ENCODE peak calls at places on chromosomes 11 and 22, in eight cellular contexts. K, O, C, J, T, S, H and R are unnamed samples.
A peak's percentile ranks its signal among the peaks of the same experiment; 100 is the strongest.

GRCh38 chr22:30922151-30922611 is 46.4 kb downstream of the MORC2 start:
- DNase-seq in K (no peak), O (no peak), C (peak; percentile 53), J (peak; percentile 68), T (peak; percentile 69), S (peak; percentile 37), H (peak; percentile 10), R (peak; percentile 86)

GRCh38 chr22:17164392-17165024 is 5.4 kb upstream of the HDHD5 start:
- DNase-seq in K (peak; percentile 37), O (no peak), C (no peak), J (no peak), T (no peak), S (no peak), H (no peak), R (no peak)

GRCh38 chr22:38284042-38284402 is 11.2 kb upstream of the TMEM184B start:
- DNase-seq in K (no peak), O (peak; percentile 70), C (no peak), J (peak; percentile 99), T (peak; percentile 95), S (no peak), H (peak; percentile 94), R (no peak)

GRCh38 chr11:126146454-126147192 is 64.8 kb downstream of the RPUSD4 start:
- DNase-seq in K (no peak), O (no peak), C (no peak), J (no peak), T (no peak), S (no peak), H (no peak), R (no peak)

GRCh38 chr11:16917941-16918340 is 96.3 kb downstream of the PLEKHA7 start:
- DNase-seq in K (no peak), O (no peak), C (no peak), J (no peak), T (no peak), S (no peak), H (no peak), R (no peak)

GRCh38 chr11:104968856-104969776 is 742 bp upstream of the CASP4 start:
- DNase-seq in K (no peak), O (peak; percentile 11), C (no peak), J (peak; percentile 46), T (peak; percentile 42), S (no peak), H (no peak), R (no peak)

GRCh38 chr11:45507916-45508315 is 157.5 kb downstream of the CHST1 start:
- DNase-seq in K (no peak), O (no peak), C (no peak), J (no peak), T (no peak), S (no peak), H (no peak), R (no peak)

GRCh38 chr11:67731583-67731982 is 57.2 kb upstream of the ALDH3B2 start:
- DNase-seq in K (no peak), O (no peak), C (no peak), J (no peak), T (no peak), S (no peak), H (no peak), R (no peak)

GRCh38 chr11:124551987-124552386 is 8.5 kb upstream of the OR8B12 start:
- DNase-seq in K (no peak), O (no peak), C (no peak), J (no peak), T (peak; percentile 6), S (no peak), H (no peak), R (no peak)

GRCh38 chr11:124556828-124557227 is 13.0 kb upstream of the OR8A1 start:
- DNase-seq in K (no peak), O (no peak), C (no peak), J (no peak), T (no peak), S (no peak), H (no peak), R (no peak)

DNA sequence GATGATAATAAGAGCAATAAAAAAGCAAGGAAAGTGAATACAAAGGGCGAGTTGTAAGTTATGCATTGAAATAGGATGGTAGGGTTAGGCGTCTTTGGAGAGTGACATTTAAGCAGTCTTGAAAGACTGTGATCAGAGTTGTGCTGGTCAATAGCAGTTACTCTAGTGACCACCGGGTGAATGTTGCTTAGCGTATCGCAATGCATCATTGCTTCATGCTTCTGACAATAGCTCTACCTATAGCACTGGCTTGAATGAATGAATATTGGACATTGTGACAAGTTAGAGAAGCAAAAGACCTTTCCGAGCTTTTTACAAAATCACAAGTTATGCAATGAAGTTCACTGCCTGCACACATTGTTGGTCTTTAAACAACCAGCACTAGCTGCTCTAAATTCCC is 7.7 kb upstream of the OR8B12 start:
- DNase-seq in K (no peak), O (no peak), C (no peak), J (no peak), T (no peak), S (no peak), H (no peak), R (no peak)
- TF ChIP-seq CTCF in K (peak; percentile 11), O (no peak), C (no peak), J (no peak), T (no peak), S (no peak), H (no peak), R (no peak)

GRCh38 chr11:86052697-86053641 is 15.9 kb downstream of the PICALM start:
- DNase-seq in K (no peak), O (no peak), C (no peak), J (no peak), T (no peak), S (no peak), H (no peak), R (no peak)

GRCh38 chr11:86047275-86047991 is 21.5 kb downstream of the PICALM start:
- DNase-seq in K (no peak), O (no peak), C (no peak), J (peak; percentile 58), T (peak; percentile 73), S (peak; percentile 52), H (no peak), R (no peak)

GRCh38 chr11:86046111-86046510 is 22.8 kb downstream of the PICALM start:
- DNase-seq in K (no peak), O (no peak), C (no peak), J (no peak), T (no peak), S (no peak), H (no peak), R (no peak)

GRCh38 chr11:86050310-86050709 is 18.6 kb downstream of the PICALM start:
- DNase-seq in K (no peak), O (no peak), C (no peak), J (no peak), T (no peak), S (no peak), H (no peak), R (no peak)
- H3K4me3 ChIP-seq in K (no peak overlapping the region), O (no peak overlapping the region), C (no peak overlapping the region), J (no peak overlapping the region), T (no peak overlapping the region), S (no peak overlapping the region), H (no peak overlapping the region), R (no peak overlapping the region)

GRCh38 chr11:111624602-111625001 is 22.4 kb downstream of the SIK2 start:
- DNase-seq in K (no peak), O (peak; percentile 24), C (no peak), J (peak; percentile 95), T (peak; percentile 63), S (no peak), H (no peak), R (no peak)

GRCh38 chr11:111627591-111627990 is 25.3 kb downstream of the SIK2 start:
- DNase-seq in K (no peak), O (no peak), C (no peak), J (peak; percentile 28), T (no peak), S (no peak), H (no peak), R (no peak)

GRCh38 chr11:111620518-111620917 is 18.3 kb downstream of the SIK2 start:
- DNase-seq in K (no peak), O (no peak), C (no peak), J (no peak), T (no peak), S (no peak), H (no peak), R (no peak)

GRCh38 chr11:111629499-111629898 is 27.2 kb downstream of the SIK2 start:
- DNase-seq in K (no peak), O (no peak), C (no peak), J (no peak), T (no peak), S (no peak), H (no peak), R (no peak)

DNA sequence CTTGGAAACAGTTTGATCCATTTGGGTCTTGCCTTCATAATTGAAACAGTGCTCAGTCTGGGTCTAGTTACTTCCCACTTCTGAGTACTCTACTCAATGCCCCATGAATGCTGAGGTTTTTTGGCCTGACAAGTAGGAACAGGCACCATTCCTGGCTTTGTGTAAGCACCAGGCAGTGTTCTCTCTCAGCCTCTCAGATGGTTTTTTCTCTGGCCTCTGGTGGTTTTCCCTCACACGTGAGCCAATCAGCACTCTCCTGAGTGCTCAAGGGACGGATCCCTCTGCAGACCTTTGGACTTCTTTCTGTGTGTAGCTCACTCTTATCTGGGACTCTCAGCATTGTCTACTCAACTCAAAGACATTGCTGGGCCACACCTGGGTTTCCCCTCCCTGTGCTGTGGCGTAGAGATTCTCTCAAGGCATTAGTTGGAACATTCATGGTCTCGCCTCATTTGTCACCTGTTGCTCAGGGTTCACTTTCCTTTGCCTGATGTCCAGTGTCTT is 21.3 kb downstream of the SIK2 start:
- DNase-seq in K (no peak), O (peak; percentile 77), C (no peak), J (no peak), T (no peak), S (no peak), H (no peak), R (no peak)
- TF ChIP-seq CTCF in K (no peak), O (no peak), C (no peak), J (no peak), T (no peak), S (no peak), H (no peak), R (no peak)

GRCh38 chr11:61969838-61970452 is 2.5 kb upstream of the FTH1 start:
- DNase-seq in K (no peak), O (no peak), C (no peak), J (peak; percentile 84), T (peak; percentile 90), S (no peak), H (peak; percentile 63), R (no peak)

GRCh38 chr11:61967177-61967923 is at the start of gene FTH1:
- DNase-seq in K (peak; percentile 71), O (peak; percentile 97), C (peak; percentile 94), J (peak; percentile 91), T (peak; percentile 94), S (peak; percentile 94), H (peak; percentile 89), R (peak; percentile 57)

GRCh38 chr11:61967924-61968757 is 707 bp upstream of the FTH1 start:
- DNase-seq in K (no peak), O (peak; percentile 53), C (peak; percentile 68), J (peak; percentile 38), T (peak; percentile 35), S (peak; percentile 88), H (peak; percentile 20), R (peak; percentile 42)

GRCh38 chr11:61968758-61969390 is 1.4 kb upstream of the FTH1 start:
- DNase-seq in K (no peak), O (no peak), C (peak; percentile 11), J (no peak), T (no peak), S (no peak), H (no peak), R (no peak)

DNA sequence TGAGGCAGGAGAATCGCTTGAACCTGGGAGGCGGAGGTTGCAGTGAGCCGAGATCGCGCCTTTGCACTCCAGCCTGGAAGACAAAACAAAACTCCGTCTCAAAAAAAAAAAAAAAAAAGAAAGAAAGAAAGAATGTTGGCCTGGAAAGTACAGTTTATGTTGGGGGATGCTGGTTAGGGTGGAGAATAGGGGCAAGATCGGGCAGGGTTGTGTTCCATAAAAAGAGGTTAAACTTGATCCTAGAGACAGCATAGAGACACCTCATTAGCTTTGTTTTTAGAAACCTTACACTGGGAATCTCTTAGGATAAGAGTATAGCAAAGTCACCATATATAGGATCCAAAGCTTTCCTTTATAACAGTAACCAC is 1.9 kb upstream of the FTH1 start:
- DNase-seq in K (no peak), O (no peak), C (no peak), J (no peak), T (no peak), S (no peak), H (no peak), R (no peak)
- H3K4me3 ChIP-seq in K (no peak overlapping the region), O (no peak overlapping the region), C (no peak overlapping the region), J (no peak overlapping the region), T (no peak overlapping the region), S (no peak overlapping the region), H (no peak overlapping the region), R (no peak overlapping the region)